ENCODE peak calls at places on chromosomes 13 and 19, in eight cellular contexts. T is NCI-H774; N is CD8-positive, alpha-beta T cell; O is NCI-H510A; A is endothelial cell; M is activated CD8-positive, alpha-beta memory T cell treated with anti-CD3 and anti-CD28 coated beads for 1 hour; D is T follicular helper cell; R is C1 segment of cervical spinal cord. Z is an unnamed sample.

GRCh38 chr13:32428581-32429072 is 697 bp upstream of the N4BP2L1 start:
- DNase-seq in T (no peak), D (no peak), A (no peak), O (no peak), N (no peak), R (no peak), M (no peak), Z (no peak)

GRCh38 chr13:111897846-111898215 is 169.1 kb upstream of the SOX1 start:
- DNase-seq in T (no peak), O (no peak), M (no peak), A (no peak), R (no peak), N (no peak), D (no peak), Z (no peak)

GRCh38 chr13:74026753-74027152 is 107.5 kb downstream of the KLF12 start:
- DNase-seq in A (peak), T (no peak), R (no peak), N (peak), O (no peak), D (peak), M (peak), Z (peak)

GRCh38 chr19:16062789-16063188 is 13.5 kb upstream of the TPM4 start:
- DNase-seq in R (no peak), O (no peak), A (peak), N (peak), M (no peak), T (no peak), D (peak), Z (peak)

GRCh38 chr13:27504126-27504525 is 53.8 kb upstream of the MTIF3 start:
- DNase-seq in M (no peak), R (no peak), T (no peak), O (no peak), N (no peak), A (no peak), D (no peak), Z (no peak)

GRCh38 chr19:44807652-44808462 is 1.0 kb upstream of the BCAM start:
- DNase-seq in M (no peak), D (no peak), N (no peak), T (peak), O (peak), R (peak), A (peak), Z (no peak)

GRCh38 chr19:41325947-41326706 is 16.2 kb downstream of the CCDC97 start:
- DNase-seq in D (no peak), M (no peak), R (no peak), A (no peak), N (no peak), T (no peak), O (no peak), Z (no peak)

GRCh38 chr19:18390075-18390909 is 4.3 kb downstream of the GDF15 start:
- DNase-seq in A (no peak), M (no peak), O (no peak), T (no peak), N (no peak), R (no peak), D (no peak), Z (no peak)

GRCh38 chr13:41905600-41906254 is 55.2 kb downstream of the VWA8 start:
- DNase-seq in A (no peak), M (no peak), T (no peak), O (no peak), R (no peak), D (no peak), N (no peak), Z (no peak)

GRCh38 chr19:6258812-6259311 is 20.9 kb downstream of the MLLT1 start:
- DNase-seq in A (no peak), M (no peak), T (no peak), D (no peak), O (no peak), N (no peak), R (no peak), Z (no peak)

GRCh38 chr13:80360298-80360827 is 19.4 kb upstream of the SPRY2 start:
- DNase-seq in R (no peak), D (no peak), M (no peak), O (no peak), T (no peak), A (no peak), N (no peak), Z (no peak)

GRCh38 chr13:42041684-42042035 is 6.8 kb upstream of the DGKH start:
- DNase-seq in D (no peak), M (no peak), R (peak), N (no peak), T (no peak), O (no peak), A (peak), Z (no peak)

GRCh38 chr13:100724568-100724967 is 50.0 kb upstream of the TMTC4 start:
- DNase-seq in A (no peak), M (no peak), D (no peak), T (no peak), R (no peak), N (no peak), O (no peak), Z (no peak)

GRCh38 chr13:94065741-94066140 is 413.7 kb downstream of the DCT start:
- DNase-seq in M (no peak), R (no peak), O (no peak), N (no peak), D (no peak), T (no peak), A (no peak), Z (no peak)

GRCh38 chr19:4969772-4970531 is 1.0 kb downstream of the KDM4B start:
- DNase-seq in O (no peak), R (no peak), D (no peak), A (no peak), M (no peak), T (no peak), N (no peak), Z (no peak)

GRCh38 chr19:10467104-10467706 is 36.0 kb downstream of the KEAP1 start:
- DNase-seq in M (no peak), D (no peak), R (no peak), A (no peak), O (no peak), T (no peak), N (no peak), Z (no peak)

GRCh38 chr13:112105244-112105681 is 38.3 kb downstream of the SOX1 start:
- DNase-seq in D (no peak), R (no peak), T (no peak), A (no peak), M (no peak), O (no peak), N (no peak), Z (no peak)

GRCh38 chr19:58581227-58582141 is 8.3 kb upstream of the MZF1 start:
- DNase-seq in A (peak), N (peak), T (no peak), R (no peak), M (peak), D (peak), O (no peak), Z (peak)

GRCh38 chr13:77698211-77699058 is 948 bp downstream of the SLAIN1 start:
- DNase-seq in A (peak), N (peak), T (no peak), D (peak), M (peak), O (peak), R (peak), Z (peak)

GRCh38 chr19:6038634-6039405 is 60.9 kb upstream of the RANBP3 start:
- DNase-seq in T (no peak), M (no peak), N (no peak), D (no peak), A (no peak), R (no peak), O (no peak), Z (no peak)

GRCh38 chr13:49812806-49813205 is 20.3 kb upstream of the KPNA3 start:
- DNase-seq in A (no peak), D (no peak), O (no peak), N (no peak), M (no peak), R (no peak), T (no peak), Z (no peak)

GRCh38 chr13:78326608-78327007 is 276.7 kb downstream of the POU4F1 start:
- DNase-seq in D (no peak), M (no peak), O (no peak), A (no peak), R (no peak), T (no peak), N (no peak), Z (no peak)

GRCh38 chr13:113013303-113013702 is 44.3 kb downstream of the MCF2L start:
- DNase-seq in A (no peak), D (no peak), O (no peak), M (no peak), N (no peak), R (no peak), T (no peak), Z (no peak)

GRCh38 chr19:46390121-46390858 is 23.1 kb downstream of the CCDC8 start:
- DNase-seq in T (no peak), O (no peak), D (no peak), M (no peak), N (no peak), A (no peak), R (no peak), Z (no peak)

GRCh38 chr13:23561261-23561660 is 9.0 kb upstream of the TNFRSF19 start:
- DNase-seq in D (no peak), N (no peak), T (no peak), R (no peak), O (no peak), M (no peak), A (no peak), Z (no peak)

GRCh38 chr19:18879579-18880373 is 16.2 kb downstream of the CERS1 start:
- DNase-seq in T (peak), N (no peak), O (no peak), A (no peak), D (no peak), R (no peak), M (no peak), Z (no peak)

GRCh38 chr19:15393963-15394362 is 14.4 kb upstream of the AKAP8 start:
- DNase-seq in N (no peak), R (no peak), T (no peak), M (no peak), A (no peak), D (no peak), O (no peak), Z (no peak)

GRCh38 chr19:13902993-13903555 is 2.8 kb downstream of the BRME1 start:
- DNase-seq in N (no peak), O (no peak), A (no peak), R (no peak), M (no peak), T (no peak), D (no peak), Z (no peak)

GRCh38 chr19:51079486-51080110 is 3.1 kb downstream of the KLK14 start:
- DNase-seq in T (no peak), A (no peak), D (no peak), N (no peak), R (no peak), O (no peak), M (no peak), Z (no peak)